ENCODE peak calls at places on chromosome 17, in ten cellular contexts. One of them, this sample, is unnamed.

GRCh38 chr17:31738488-31738887 is 120.6 kb downstream of the COPRS start:
- DNase-seq in GM23338: no peak
- DNase-seq in thyroid gland: no peak
- DNase-seq in adipocyte: no peak
- DNase-seq in PC-9: no peak
- DNase-seq in left ventricle myocardium inferior: peak; percentile 28
- DNase-seq in upper lobe of left lung: no peak
- DNase-seq in colonic mucosa: no peak
- DNase-seq in adrenal gland: no peak
- DNase-seq in CD8-positive, alpha-beta memory T cell: no peak
- DNase-seq in this sample: no peak

GRCh38 chr17:933168-934083 is 46.1 kb downstream of the NXN start:
- DNase-seq in GM23338: peak; percentile 71
- DNase-seq in thyroid gland: peak; percentile 58
- DNase-seq in adipocyte: peak; percentile 88
- DNase-seq in PC-9: peak; percentile 99
- DNase-seq in left ventricle myocardium inferior: no peak
- DNase-seq in upper lobe of left lung: no peak
- DNase-seq in colonic mucosa: no peak
- DNase-seq in adrenal gland: peak; percentile 62
- DNase-seq in CD8-positive, alpha-beta memory T cell: no peak
- DNase-seq in this sample: no peak

GRCh38 chr17:68089881-68090280 is 54.3 kb downstream of the KPNA2 start:
- DNase-seq in GM23338: no peak
- DNase-seq in thyroid gland: peak; percentile 89
- DNase-seq in adipocyte: no peak
- DNase-seq in PC-9: peak; percentile 78
- DNase-seq in left ventricle myocardium inferior: peak; percentile 32
- DNase-seq in upper lobe of left lung: no peak
- DNase-seq in colonic mucosa: peak; percentile 70
- DNase-seq in adrenal gland: peak; percentile 89
- DNase-seq in CD8-positive, alpha-beta memory T cell: no peak
- DNase-seq in this sample: peak; percentile 70

GRCh38 chr17:82272495-82273326 is 789 bp downstream of the CSNK1D start:
- DNase-seq in GM23338: peak; percentile 48
- DNase-seq in thyroid gland: no peak
- DNase-seq in adipocyte: peak; percentile 44
- DNase-seq in PC-9: no peak
- DNase-seq in left ventricle myocardium inferior: peak; percentile 56
- DNase-seq in upper lobe of left lung: peak; percentile 85
- DNase-seq in colonic mucosa: peak; percentile 60
- DNase-seq in adrenal gland: peak; percentile 53
- DNase-seq in CD8-positive, alpha-beta memory T cell: peak; percentile 61
- DNase-seq in this sample: peak; percentile 45

GRCh38 chr17:62737513-62737912 is 70.6 kb downstream of the MARCHF10 start:
- DNase-seq in GM23338: no peak
- DNase-seq in thyroid gland: no peak
- DNase-seq in adipocyte: no peak
- DNase-seq in PC-9: no peak
- DNase-seq in left ventricle myocardium inferior: no peak
- DNase-seq in upper lobe of left lung: no peak
- DNase-seq in colonic mucosa: no peak
- DNase-seq in adrenal gland: no peak
- DNase-seq in CD8-positive, alpha-beta memory T cell: no peak
- DNase-seq in this sample: no peak

GRCh38 chr17:1627987-1628855 is at the start of gene SLC43A2:
- DNase-seq in GM23338: peak; percentile 95
- DNase-seq in thyroid gland: peak; percentile 82
- DNase-seq in adipocyte: peak; percentile 91
- DNase-seq in PC-9: peak; percentile 47
- DNase-seq in left ventricle myocardium inferior: peak; percentile 84
- DNase-seq in upper lobe of left lung: peak; percentile 97
- DNase-seq in colonic mucosa: peak; percentile 89
- DNase-seq in adrenal gland: peak; percentile 67
- DNase-seq in CD8-positive, alpha-beta memory T cell: peak; percentile 79
- DNase-seq in this sample: peak; percentile 79

GRCh38 chr17:56977673-56978395 is at the start of gene SCPEP1:
- DNase-seq in GM23338: peak; percentile 91
- DNase-seq in thyroid gland: peak; percentile 89
- DNase-seq in adipocyte: peak; percentile 95
- DNase-seq in PC-9: peak; percentile 74
- DNase-seq in left ventricle myocardium inferior: peak; percentile 86
- DNase-seq in upper lobe of left lung: peak; percentile 94
- DNase-seq in colonic mucosa: peak; percentile 85
- DNase-seq in adrenal gland: peak; percentile 87
- DNase-seq in CD8-positive, alpha-beta memory T cell: peak; percentile 90
- DNase-seq in this sample: peak; percentile 78

GRCh38 chr17:48459070-48459469 is 29.1 kb upstream of the SKAP1 start:
- DNase-seq in GM23338: no peak
- DNase-seq in thyroid gland: no peak
- DNase-seq in adipocyte: no peak
- DNase-seq in PC-9: no peak
- DNase-seq in left ventricle myocardium inferior: no peak
- DNase-seq in upper lobe of left lung: no peak
- DNase-seq in colonic mucosa: no peak
- DNase-seq in adrenal gland: no peak
- DNase-seq in CD8-positive, alpha-beta memory T cell: no peak
- DNase-seq in this sample: no peak

GRCh38 chr17:75524269-75524970 is 1.1 kb upstream of the LLGL2 start:
- DNase-seq in GM23338: no peak
- DNase-seq in thyroid gland: no peak
- DNase-seq in adipocyte: no peak
- DNase-seq in PC-9: no peak
- DNase-seq in left ventricle myocardium inferior: no peak
- DNase-seq in upper lobe of left lung: no peak
- DNase-seq in colonic mucosa: no peak
- DNase-seq in adrenal gland: peak; percentile 69
- DNase-seq in CD8-positive, alpha-beta memory T cell: no peak
- DNase-seq in this sample: no peak

GRCh38 chr17:75524971-75525805 is at the start of gene LLGL2:
- DNase-seq in GM23338: peak; percentile 93
- DNase-seq in thyroid gland: peak; percentile 91
- DNase-seq in adipocyte: peak; percentile 66
- DNase-seq in PC-9: peak; percentile 77
- DNase-seq in left ventricle myocardium inferior: peak; percentile 67
- DNase-seq in upper lobe of left lung: peak; percentile 97
- DNase-seq in colonic mucosa: peak; percentile 94
- DNase-seq in adrenal gland: peak; percentile 78
- DNase-seq in CD8-positive, alpha-beta memory T cell: peak; percentile 91
- DNase-seq in this sample: peak; percentile 94

GRCh38 chr17:75521951-75522727 is 3.4 kb upstream of the LLGL2 start:
- DNase-seq in GM23338: no peak
- DNase-seq in thyroid gland: no peak
- DNase-seq in adipocyte: no peak
- DNase-seq in PC-9: no peak
- DNase-seq in left ventricle myocardium inferior: no peak
- DNase-seq in upper lobe of left lung: peak; percentile 81
- DNase-seq in colonic mucosa: no peak
- DNase-seq in adrenal gland: no peak
- DNase-seq in CD8-positive, alpha-beta memory T cell: no peak
- DNase-seq in this sample: no peak

GRCh38 chr17:75525806-75526554 is 483 bp downstream of the LLGL2 start:
- DNase-seq in GM23338: peak; percentile 67
- DNase-seq in thyroid gland: peak; percentile 73
- DNase-seq in adipocyte: no peak
- DNase-seq in PC-9: no peak
- DNase-seq in left ventricle myocardium inferior: no peak
- DNase-seq in upper lobe of left lung: peak; percentile 89
- DNase-seq in colonic mucosa: peak; percentile 52
- DNase-seq in adrenal gland: no peak
- DNase-seq in CD8-positive, alpha-beta memory T cell: no peak
- DNase-seq in this sample: peak; percentile 59

GRCh38 chr17:75523647-75524046 is 1.9 kb upstream of the LLGL2 start:
- DNase-seq in GM23338: no peak
- DNase-seq in thyroid gland: no peak
- DNase-seq in adipocyte: no peak
- DNase-seq in PC-9: no peak
- DNase-seq in left ventricle myocardium inferior: no peak
- DNase-seq in upper lobe of left lung: no peak
- DNase-seq in colonic mucosa: no peak
- DNase-seq in adrenal gland: no peak
- DNase-seq in CD8-positive, alpha-beta memory T cell: no peak
- DNase-seq in this sample: no peak
- H3K4me1 ChIP-seq in GM23338: peaks cover 15% of the 10 kb centered on the region
- H3K4me1 ChIP-seq in thyroid gland: peaks cover 21% of the 10 kb centered on the region
- H3K4me1 ChIP-seq in adipocyte: peaks cover 4% of the 10 kb centered on the region
- H3K4me1 ChIP-seq in PC-9: peaks cover 21% of the 10 kb centered on the region
- H3K4me1 ChIP-seq in left ventricle myocardium inferior: peaks cover 21% of the 10 kb centered on the region
- H3K4me1 ChIP-seq in upper lobe of left lung: peaks cover 33% of the 10 kb centered on the region
- H3K4me1 ChIP-seq in colonic mucosa: peaks cover 10% of the 10 kb centered on the region
- H3K4me1 ChIP-seq in adrenal gland: peaks cover 15% of the 10 kb centered on the region
- H3K4me1 ChIP-seq in CD8-positive, alpha-beta memory T cell: peaks cover 22% of the 10 kb centered on the region
- H3K4me1 ChIP-seq in this sample: no peaks in the 10 kb centered on the region

DNA sequence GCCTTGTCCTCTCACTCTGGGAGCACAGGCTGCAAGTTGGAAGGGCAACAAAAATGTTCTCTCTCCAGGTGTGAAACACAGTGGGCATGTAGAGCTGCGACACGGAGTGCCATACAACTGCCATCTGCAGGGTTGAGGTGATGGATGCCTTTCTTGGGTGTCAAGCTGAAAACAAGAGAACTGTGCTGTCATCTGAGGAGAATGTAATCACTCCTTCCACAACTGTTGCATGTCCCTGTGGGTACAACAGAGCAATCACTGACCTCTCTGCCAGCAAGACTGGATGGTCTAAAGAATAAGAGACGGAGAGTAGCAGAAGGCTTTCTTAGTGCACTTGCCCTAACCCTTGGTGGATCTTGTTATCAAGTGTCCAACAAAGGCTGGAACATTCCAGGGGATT is 29.2 kb downstream of the SLFN11 start:
- DNase-seq in GM23338: no peak
- DNase-seq in thyroid gland: no peak
- DNase-seq in adipocyte: no peak
- DNase-seq in PC-9: no peak
- DNase-seq in left ventricle myocardium inferior: no peak
- DNase-seq in upper lobe of left lung: no peak
- DNase-seq in colonic mucosa: no peak
- DNase-seq in adrenal gland: no peak
- DNase-seq in CD8-positive, alpha-beta memory T cell: no peak
- DNase-seq in this sample: no peak
- H3K4me3 ChIP-seq in GM23338: no peak overlapping the region
- H3K4me3 ChIP-seq in thyroid gland: no peak overlapping the region
- H3K4me3 ChIP-seq in adipocyte: no peak overlapping the region
- H3K4me3 ChIP-seq in PC-9: no peak overlapping the region
- H3K4me3 ChIP-seq in left ventricle myocardium inferior: no peak overlapping the region
- H3K4me3 ChIP-seq in upper lobe of left lung: no peak overlapping the region
- H3K4me3 ChIP-seq in colonic mucosa: no peak overlapping the region
- H3K4me3 ChIP-seq in adrenal gland: no peak overlapping the region
- H3K4me3 ChIP-seq in CD8-positive, alpha-beta memory T cell: no peak overlapping the region
- H3K4me3 ChIP-seq in this sample: no peak overlapping the region

GRCh38 chr17:47277921-47278320 is 24.3 kb downstream of the ITGB3 start:
- DNase-seq in GM23338: no peak
- DNase-seq in thyroid gland: no peak
- DNase-seq in adipocyte: peak; percentile 41
- DNase-seq in PC-9: no peak
- DNase-seq in left ventricle myocardium inferior: no peak
- DNase-seq in upper lobe of left lung: no peak
- DNase-seq in colonic mucosa: no peak
- DNase-seq in adrenal gland: no peak
- DNase-seq in CD8-positive, alpha-beta memory T cell: no peak
- DNase-seq in this sample: no peak

GRCh38 chr17:47275245-47275984 is 21.8 kb downstream of the ITGB3 start:
- DNase-seq in GM23338: peak; percentile 71
- DNase-seq in thyroid gland: peak; percentile 79
- DNase-seq in adipocyte: peak; percentile 94
- DNase-seq in PC-9: peak; percentile 76
- DNase-seq in left ventricle myocardium inferior: peak; percentile 93
- DNase-seq in upper lobe of left lung: peak; percentile 84
- DNase-seq in colonic mucosa: peak; percentile 75
- DNase-seq in adrenal gland: peak; percentile 50
- DNase-seq in CD8-positive, alpha-beta memory T cell: no peak
- DNase-seq in this sample: no peak

GRCh38 chr17:47274319-47275069 is 20.9 kb downstream of the ITGB3 start:
- DNase-seq in GM23338: no peak
- DNase-seq in thyroid gland: no peak
- DNase-seq in adipocyte: no peak
- DNase-seq in PC-9: no peak
- DNase-seq in left ventricle myocardium inferior: no peak
- DNase-seq in upper lobe of left lung: no peak
- DNase-seq in colonic mucosa: no peak
- DNase-seq in adrenal gland: no peak
- DNase-seq in CD8-positive, alpha-beta memory T cell: no peak
- DNase-seq in this sample: no peak

GRCh38 chr17:47276868-47277267 is 23.2 kb downstream of the ITGB3 start:
- DNase-seq in GM23338: peak; percentile 70
- DNase-seq in thyroid gland: peak; percentile 85
- DNase-seq in adipocyte: peak; percentile 87
- DNase-seq in PC-9: no peak
- DNase-seq in left ventricle myocardium inferior: peak; percentile 73
- DNase-seq in upper lobe of left lung: no peak
- DNase-seq in colonic mucosa: peak; percentile 46
- DNase-seq in adrenal gland: peak; percentile 86
- DNase-seq in CD8-positive, alpha-beta memory T cell: no peak
- DNase-seq in this sample: peak; percentile 33

GRCh38 chr17:47276444-47276843 is 22.8 kb downstream of the ITGB3 start:
- DNase-seq in GM23338: no peak
- DNase-seq in thyroid gland: no peak
- DNase-seq in adipocyte: peak; percentile 24
- DNase-seq in PC-9: no peak
- DNase-seq in left ventricle myocardium inferior: no peak
- DNase-seq in upper lobe of left lung: no peak
- DNase-seq in colonic mucosa: no peak
- DNase-seq in adrenal gland: no peak
- DNase-seq in CD8-positive, alpha-beta memory T cell: no peak
- DNase-seq in this sample: peak; percentile 56
- H3K4me1 ChIP-seq in GM23338: peaks cover 29% of the 10 kb centered on the region
- H3K4me1 ChIP-seq in thyroid gland: peaks cover 90% of the 10 kb centered on the region
- H3K4me1 ChIP-seq in adipocyte: peaks cover 55% of the 10 kb centered on the region
- H3K4me1 ChIP-seq in PC-9: peaks cover 70% of the 10 kb centered on the region
- H3K4me1 ChIP-seq in left ventricle myocardium inferior: peaks cover 68% of the 10 kb centered on the region
- H3K4me1 ChIP-seq in upper lobe of left lung: peaks cover 53% of the 10 kb centered on the region
- H3K4me1 ChIP-seq in colonic mucosa: peaks cover 7% of the 10 kb centered on the region
- H3K4me1 ChIP-seq in adrenal gland: peaks cover 9% of the 10 kb centered on the region
- H3K4me1 ChIP-seq in CD8-positive, alpha-beta memory T cell: no peaks in the 10 kb centered on the region
- H3K4me1 ChIP-seq in this sample: peaks cover 25% of the 10 kb centered on the region

GRCh38 chr17:72661945-72662826 is 430.3 kb downstream of the SLC39A11 start:
- DNase-seq in GM23338: no peak
- DNase-seq in thyroid gland: no peak
- DNase-seq in adipocyte: no peak
- DNase-seq in PC-9: no peak
- DNase-seq in left ventricle myocardium inferior: no peak
- DNase-seq in upper lobe of left lung: no peak
- DNase-seq in colonic mucosa: no peak
- DNase-seq in adrenal gland: no peak
- DNase-seq in CD8-positive, alpha-beta memory T cell: no peak
- DNase-seq in this sample: no peak

GRCh38 chr17:72660274-72661092 is 432.0 kb downstream of the SLC39A11 start:
- DNase-seq in GM23338: no peak
- DNase-seq in thyroid gland: no peak
- DNase-seq in adipocyte: no peak
- DNase-seq in PC-9: no peak
- DNase-seq in left ventricle myocardium inferior: no peak
- DNase-seq in upper lobe of left lung: no peak
- DNase-seq in colonic mucosa: no peak
- DNase-seq in adrenal gland: no peak
- DNase-seq in CD8-positive, alpha-beta memory T cell: no peak
- DNase-seq in this sample: no peak

GRCh38 chr17:72662827-72663190 is 429.7 kb downstream of the SLC39A11 start:
- DNase-seq in GM23338: no peak
- DNase-seq in thyroid gland: no peak
- DNase-seq in adipocyte: no peak
- DNase-seq in PC-9: no peak
- DNase-seq in left ventricle myocardium inferior: no peak
- DNase-seq in upper lobe of left lung: no peak
- DNase-seq in colonic mucosa: no peak
- DNase-seq in adrenal gland: no peak
- DNase-seq in CD8-positive, alpha-beta memory T cell: no peak
- DNase-seq in this sample: no peak

GRCh38 chr17:72659811-72660210 is 432.7 kb downstream of the SLC39A11 start:
- DNase-seq in GM23338: no peak
- DNase-seq in thyroid gland: no peak
- DNase-seq in adipocyte: no peak
- DNase-seq in PC-9: no peak
- DNase-seq in left ventricle myocardium inferior: no peak
- DNase-seq in upper lobe of left lung: no peak
- DNase-seq in colonic mucosa: no peak
- DNase-seq in adrenal gland: no peak
- DNase-seq in CD8-positive, alpha-beta memory T cell: no peak
- DNase-seq in this sample: no peak

DNA sequence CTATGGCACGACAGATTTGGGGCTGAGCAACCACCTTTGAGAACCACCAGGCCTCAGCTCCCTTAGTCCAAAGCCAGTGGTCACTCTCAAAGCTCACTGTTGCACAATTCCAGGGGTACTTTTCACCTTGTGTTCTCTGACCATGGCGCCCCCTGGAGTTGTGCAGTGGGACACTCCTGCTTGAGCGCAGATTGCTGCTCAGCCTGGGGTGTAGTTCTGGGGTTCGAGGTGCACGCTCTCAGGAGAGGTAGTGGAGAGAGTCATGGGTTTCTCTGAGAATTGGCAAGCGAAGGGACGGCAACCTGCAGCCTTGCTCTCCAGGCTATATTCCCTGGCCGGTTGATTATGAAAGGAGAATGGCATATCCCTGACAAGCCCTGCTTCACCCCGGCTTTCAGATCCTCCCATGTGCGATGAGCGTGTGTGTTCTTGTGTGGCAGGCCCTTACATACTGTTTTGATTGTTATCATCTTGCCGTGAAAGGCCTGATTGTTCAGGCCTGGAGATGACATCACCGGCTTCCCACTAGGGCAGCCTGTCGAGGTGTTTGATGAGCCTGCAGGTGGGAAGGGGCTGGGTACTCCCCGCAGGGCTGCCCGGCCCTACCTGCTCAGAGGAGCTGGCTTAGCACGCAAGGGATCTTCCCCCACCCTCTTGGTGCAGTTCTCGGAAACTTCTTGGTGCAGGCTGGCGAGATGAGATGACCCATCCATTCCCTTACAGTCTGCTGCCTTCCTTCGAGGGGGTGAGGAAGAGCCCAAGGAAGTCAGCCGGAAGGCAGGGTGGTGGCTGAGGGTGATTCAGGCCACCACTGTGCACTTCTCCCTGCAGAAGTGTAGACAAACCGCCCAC is 431.2 kb downstream of the SLC39A11 start:
- DNase-seq in GM23338: no peak
- DNase-seq in thyroid gland: no peak
- DNase-seq in adipocyte: no peak
- DNase-seq in PC-9: peak; percentile 98
- DNase-seq in left ventricle myocardium inferior: no peak
- DNase-seq in upper lobe of left lung: no peak
- DNase-seq in colonic mucosa: no peak
- DNase-seq in adrenal gland: no peak
- DNase-seq in CD8-positive, alpha-beta memory T cell: no peak
- DNase-seq in this sample: peak; percentile 45
- H3K4me3 ChIP-seq in GM23338: no peak overlapping the region
- H3K4me3 ChIP-seq in thyroid gland: no peak overlapping the region
- H3K4me3 ChIP-seq in adipocyte: no peak overlapping the region
- H3K4me3 ChIP-seq in PC-9: peak overlapping the region; percentile 22
- H3K4me3 ChIP-seq in left ventricle myocardium inferior: no peak overlapping the region
- H3K4me3 ChIP-seq in upper lobe of left lung: no peak overlapping the region
- H3K4me3 ChIP-seq in colonic mucosa: no peak overlapping the region
- H3K4me3 ChIP-seq in adrenal gland: no peak overlapping the region
- H3K4me3 ChIP-seq in CD8-positive, alpha-beta memory T cell: no peak overlapping the region
- H3K4me3 ChIP-seq in this sample: no peak overlapping the region

This sample was measured in small intestine.